ENCODE peak calls at places on chromosomes 6 and 20, in seven cellular contexts. K is bronchial epithelial cell, B is uterus, Q is OCI-LY7, L is right lobe of liver, W is glutamatergic neuron, M is testis. I is an unnamed sample.

GRCh38 chr20:8509809-8510208 is 377.7 kb downstream of the PLCB1 start:
- DNase-seq in K (no peak), B (no peak), Q (no peak), L (no peak), W (no peak), M (no peak), I (no peak)

GRCh38 chr6:105105094-105105493 is 74.7 kb downstream of the POPDC3 start:
- DNase-seq in K (no peak), B (no peak), Q (no peak), L (no peak), W (no peak), M (no peak), I (no peak)

GRCh38 chr6:149863846-149864577 is at the start of gene LRP11:
- DNase-seq in K (peak), B (peak), Q (peak), L (peak), W (peak), M (peak), I (peak)

GRCh38 chr20:36744243-36744642 is 1.6 kb downstream of the NDRG3 start:
- DNase-seq in K (no peak), B (no peak), Q (no peak), L (no peak), W (no peak), M (no peak), I (no peak)

GRCh38 chr6:81753709-81754678 is 1.5 kb upstream of the TENT5A start:
- DNase-seq in K (no peak), B (peak), Q (no peak), L (peak), W (peak), M (peak), I (peak)

GRCh38 chr6:75621846-75622245 is 20.2 kb downstream of the SENP6 start:
- DNase-seq in K (no peak), B (no peak), Q (no peak), L (no peak), W (no peak), M (no peak), I (no peak)

GRCh38 chr6:151026021-151026663 is 160.6 kb downstream of the MTHFD1L start:
- DNase-seq in K (no peak), B (no peak), Q (no peak), L (no peak), W (no peak), M (no peak), I (no peak)

GRCh38 chr6:6333498-6333897 is 13.0 kb upstream of the F13A1 start:
- DNase-seq in K (peak), B (no peak), Q (no peak), L (no peak), W (no peak), M (no peak), I (no peak)

GRCh38 chr6:169097336-169098052 is 156.2 kb downstream of the THBS2 start:
- DNase-seq in K (no peak), B (no peak), Q (no peak), L (no peak), W (no peak), M (no peak), I (no peak)

GRCh38 chr20:4508773-4509172 is 212.9 kb upstream of the PRND start:
- DNase-seq in K (peak), B (no peak), Q (no peak), L (no peak), W (no peak), M (no peak), I (no peak)

GRCh38 chr6:7159790-7160525 is 52.2 kb downstream of the RREB1 start:
- DNase-seq in K (no peak), B (no peak), Q (no peak), L (no peak), W (no peak), M (no peak), I (no peak)

GRCh38 chr6:74248966-74249365 is 553.0 kb downstream of the CD109 start:
- DNase-seq in K (peak), B (no peak), Q (no peak), L (no peak), W (no peak), M (no peak), I (no peak)

GRCh38 chr6:27332692-27333641 is 20.9 kb upstream of the POM121L2 start:
- DNase-seq in K (peak), B (peak), Q (no peak), L (no peak), W (peak), M (peak), I (peak)

GRCh38 chr6:45441811-45442453 is 64.2 kb upstream of the SUPT3H start:
- DNase-seq in K (no peak), B (no peak), Q (no peak), L (no peak), W (no peak), M (no peak), I (no peak)

GRCh38 chr20:63706852-63707557 is 771 bp downstream of the ARFRP1 start:
- DNase-seq in K (peak), B (peak), Q (peak), L (peak), W (peak), M (peak), I (peak)

GRCh38 chr20:42996141-42996540 is 193.6 kb downstream of the PTPRT start:
- DNase-seq in K (no peak), B (no peak), Q (no peak), L (no peak), W (no peak), M (no peak), I (no peak)

GRCh38 chr20:51514252-51514651 is 28.3 kb downstream of the NFATC2 start:
- DNase-seq in K (no peak), B (no peak), Q (no peak), L (no peak), W (no peak), M (no peak), I (no peak)

GRCh38 chr6:85362652-85363310 is 87.1 kb upstream of the NT5E start:
- DNase-seq in K (no peak), B (no peak), Q (no peak), L (no peak), W (no peak), M (no peak), I (no peak)

GRCh38 chr6:63685453-63686379 is 50.1 kb downstream of the PHF3 start:
- DNase-seq in K (no peak), B (no peak), Q (peak), L (no peak), W (no peak), M (no peak), I (peak)

GRCh38 chr6:43021270-43022047 is at the start of gene RRP36:
- DNase-seq in K (peak), B (peak), Q (peak), L (peak), W (peak), M (peak), I (peak)

GRCh38 chr20:45822863-45823262 is 4.2 kb downstream of the TNNC2 start:
- DNase-seq in K (peak), B (no peak), Q (no peak), L (no peak), W (peak), M (no peak), I (no peak)

GRCh38 chr20:1177680-1178079 is 7.1 kb downstream of the TMEM74B start:
- DNase-seq in K (peak), B (no peak), Q (no peak), L (no peak), W (no peak), M (no peak), I (no peak)

GRCh38 chr20:23753589-23753988 is 2.9 kb upstream of the CST1 start:
- DNase-seq in K (no peak), B (no peak), Q (no peak), L (no peak), W (no peak), M (no peak), I (no peak)

GRCh38 chr6:143180205-143180604 is 119.5 kb downstream of the AIG1 start:
- DNase-seq in K (no peak), B (no peak), Q (no peak), L (no peak), W (no peak), M (no peak), I (no peak)

GRCh38 chr6:44542401-44543116 is 155.1 kb downstream of the CDC5L start:
- DNase-seq in K (no peak), B (no peak), Q (no peak), L (no peak), W (no peak), M (peak), I (no peak)

GRCh38 chr6:125784365-125784764 is 6.4 kb upstream of the NCOA7 start:
- DNase-seq in K (no peak), B (no peak), Q (no peak), L (no peak), W (no peak), M (no peak), I (no peak)

GRCh38 chr20:20664795-20665194 is 47.6 kb downstream of the RALGAPA2 start:
- DNase-seq in K (peak), B (no peak), Q (peak), L (no peak), W (no peak), M (peak), I (peak)

GRCh38 chr6:11806561-11807317 is 28.1 kb upstream of the ADTRP start:
- DNase-seq in K (peak), B (no peak), Q (no peak), L (no peak), W (no peak), M (no peak), I (no peak)

GRCh38 chr6:11181478-11182136 is 50.9 kb downstream of the NEDD9 start:
- DNase-seq in K (no peak), B (no peak), Q (no peak), L (no peak), W (no peak), M (no peak), I (no peak)

GRCh38 chr6:90179190-90180169 is 117.2 kb downstream of the BACH2 start:
- DNase-seq in K (peak), B (no peak), Q (no peak), L (no peak), W (no peak), M (no peak), I (no peak)

GRCh38 chr6:82840571-82840970 is 225.1 kb downstream of the UBE3D start:
- DNase-seq in K (peak), B (no peak), Q (no peak), L (no peak), W (no peak), M (no peak), I (no peak)

GRCh38 chr20:50380697-50381040 is 129.5 kb upstream of the PTPN1 start:
- DNase-seq in K (peak), B (peak), Q (peak), L (peak), W (no peak), M (peak), I (no peak)

GRCh38 chr6:42453649-42454427 is 2.1 kb upstream of the TRERF1 start:
- DNase-seq in K (peak), B (peak), Q (no peak), L (peak), W (peak), M (peak), I (peak)

GRCh38 chr6:54419885-54420284 is 111.6 kb downstream of the TINAG start:
- DNase-seq in K (peak), B (no peak), Q (no peak), L (no peak), W (no peak), M (no peak), I (no peak)

GRCh38 chr6:24720131-24720603 is 1.2 kb upstream of the C6orf62 start:
- DNase-seq in K (no peak), B (peak), Q (peak), L (peak), W (peak), M (peak), I (peak)

DNA sequence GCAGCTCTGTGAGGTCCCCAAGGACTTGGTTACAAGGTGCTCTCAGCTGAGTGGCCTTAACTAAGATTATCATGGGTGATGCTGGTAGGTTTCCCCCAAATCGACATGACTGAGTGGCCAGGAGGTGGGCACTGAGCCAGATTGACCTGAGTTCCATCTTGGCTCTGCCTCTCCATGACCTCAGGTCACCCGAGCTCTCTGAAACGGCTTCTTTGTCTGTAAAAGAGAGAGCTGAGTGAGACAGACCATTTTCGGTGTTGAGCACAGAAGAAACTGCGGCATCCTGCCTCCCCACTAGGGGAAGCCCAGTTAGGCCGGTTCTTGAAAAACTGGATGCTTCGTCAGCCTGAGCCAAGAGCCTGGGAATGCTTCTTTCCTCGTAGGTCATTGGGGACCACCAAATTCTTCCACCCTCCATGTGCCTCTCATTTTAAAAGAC is 14.1 kb upstream of the STX16 start:
- DNase-seq in K (no peak), B (peak), Q (no peak), L (no peak), W (peak), M (no peak), I (no peak)
- TF ChIP-seq CTCF in K (peak), B (no peak), Q (no peak), L (no peak), W (peak), M (no peak), I (no peak)

DNA sequence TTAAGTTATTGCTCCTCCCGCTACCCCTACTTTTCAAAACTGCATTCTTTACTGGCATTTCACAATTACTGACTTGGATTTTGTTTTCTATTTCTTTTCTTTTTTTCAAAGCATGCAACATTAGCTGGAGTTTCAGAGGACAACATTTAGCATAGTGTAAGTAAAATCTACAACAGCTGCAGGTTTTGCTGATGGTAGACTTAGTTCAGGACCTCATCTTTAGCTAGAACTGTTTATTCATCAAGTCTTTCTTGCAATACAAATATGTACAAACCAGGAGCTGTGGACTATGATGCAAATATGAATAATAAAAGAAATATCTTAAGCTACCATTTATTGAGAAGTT is 728 bp upstream of the CEP162 start:
- DNase-seq in K (no peak), B (no peak), Q (no peak), L (no peak), W (no peak), M (no peak), I (no peak)
- TF ChIP-seq CTCF in K (no peak), B (no peak), Q (peak), L (no peak), W (peak), M (no peak), I (no peak)

GRCh38 chr6:168032383-168032760 is 34.9 kb downstream of the KIF25 start:
- DNase-seq in K (peak), B (no peak), Q (no peak), L (no peak), W (no peak), M (no peak), I (no peak)
- TF ChIP-seq CTCF in K (peak), B (no peak), Q (no peak), L (no peak), W (no peak), M (no peak), I (no peak)

DNA sequence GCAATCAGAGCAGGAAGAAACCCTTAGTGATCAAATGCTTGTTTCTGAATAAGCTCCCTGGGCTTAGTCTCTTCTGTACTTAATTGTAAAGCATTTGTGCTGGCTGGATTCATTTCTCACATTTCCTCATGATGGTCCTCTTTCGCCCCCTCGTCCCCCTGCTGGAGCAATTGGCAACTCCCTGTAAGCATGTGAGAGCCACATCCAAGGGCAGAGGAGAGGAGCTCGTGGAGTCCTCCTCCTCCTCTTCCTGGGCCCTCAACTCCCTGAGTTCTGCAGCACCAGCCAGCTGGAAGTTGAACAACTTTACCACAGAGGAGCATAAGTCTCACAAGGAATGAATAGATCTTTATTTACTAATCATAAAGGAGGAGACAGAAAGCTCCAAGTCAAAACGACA is 12.6 kb downstream of the ANKEF1 start:
- DNase-seq in K (no peak), B (no peak), Q (no peak), L (no peak), W (peak), M (peak), I (no peak)
- TF ChIP-seq CTCF in K (peak), B (no peak), Q (peak), L (no peak), W (peak), M (no peak), I (no peak)

GRCh38 chr20:9617062-9617461 is 102.7 kb downstream of the LAMP5 start:
- DNase-seq in K (peak), B (peak), Q (peak), L (peak), W (peak), M (peak), I (peak)
- TF ChIP-seq CTCF in K (peak), B (peak), Q (peak), L (peak), W (peak), M (peak), I (peak)

GRCh38 chr6:28980797-28981390 is 24.2 kb downstream of the ZNF311 start:
- DNase-seq in K (peak), B (peak), Q (peak), L (peak), W (peak), M (peak), I (peak)
- TF ChIP-seq CTCF in K (peak), B (peak), Q (peak), L (no peak), W (peak), M (peak), I (no peak)

GRCh38 chr20:47786763-47787107 is 1.5 kb upstream of the SULF2 start:
- DNase-seq in K (no peak), B (no peak), Q (no peak), L (no peak), W (no peak), M (no peak), I (no peak)

GRCh38 chr20:47791084-47791599 is 5.9 kb upstream of the SULF2 start:
- DNase-seq in K (peak), B (no peak), Q (no peak), L (no peak), W (no peak), M (no peak), I (no peak)

GRCh38 chr20:47788741-47789080 is 3.4 kb upstream of the SULF2 start:
- DNase-seq in K (no peak), B (no peak), Q (no peak), L (no peak), W (no peak), M (no peak), I (no peak)

GRCh38 chr20:47790032-47790965 is 5.0 kb upstream of the SULF2 start:
- DNase-seq in K (peak), B (peak), Q (no peak), L (no peak), W (no peak), M (no peak), I (no peak)

GRCh38 chr20:47789081-47789998 is 4.1 kb upstream of the SULF2 start:
- DNase-seq in K (no peak), B (peak), Q (no peak), L (no peak), W (no peak), M (no peak), I (no peak)
- TF ChIP-seq CTCF in K (no peak), B (no peak), Q (no peak), L (no peak), W (no peak), M (no peak), I (no peak)

I was measured in GM20000.